ENCODE peak calls at places on chromosomes 6 and 20, in ten cellular contexts. S is HFFc6; B is astrocyte; H is glutamatergic neuron; L is CD8-positive, alpha-beta T cell; K is mesothelial cell of epicardium; T is mucosa of descending colon; N is natural killer cell; C is GM20000; V is WTC11. W is an unnamed sample.

GRCh38 chr20:54070187-54070987 is at the start of gene BCAS1:
- DNase-seq in K (no peak), V (no peak), T (peak), H (no peak), C (no peak), L (no peak), N (no peak), B (no peak), S (no peak), W (no peak)

GRCh38 chr20:5364136-5364821 is 47.5 kb upstream of the PROKR2 start:
- DNase-seq in K (no peak), H (no peak), B (no peak), C (no peak), L (no peak), S (no peak), T (no peak), N (no peak), V (no peak), W (no peak)

GRCh38 chr6:17869010-17869752 is 118.3 kb downstream of the KIF13A start:
- DNase-seq in L (no peak), V (no peak), K (no peak), S (peak), B (peak), C (no peak), N (no peak), H (no peak), T (no peak), W (no peak)

GRCh38 chr20:47357296-47358051 is 975 bp upstream of the ZMYND8 start:
- DNase-seq in H (peak), L (peak), S (peak), V (peak), N (peak), C (peak), B (peak), T (peak), K (peak), W (no peak)

GRCh38 chr20:6034134-6034969 is 19.5 kb downstream of the LRRN4 start:
- DNase-seq in L (no peak), S (no peak), B (peak), V (no peak), N (no peak), T (no peak), H (no peak), K (no peak), C (no peak), W (no peak)

GRCh38 chr20:45934046-45934586 is 367 bp upstream of the PCIF1 start:
- DNase-seq in L (peak), B (peak), K (no peak), C (peak), T (no peak), N (no peak), S (no peak), V (peak), H (peak), W (no peak)

GRCh38 chr6:163808231-163808630 is 393.7 kb downstream of the QKI start:
- DNase-seq in H (no peak), N (no peak), C (no peak), K (no peak), T (no peak), L (no peak), S (no peak), B (no peak), V (no peak), W (no peak)

GRCh38 chr6:87907521-87907920 is 140.1 kb upstream of the SPACA1 start:
- DNase-seq in K (no peak), B (peak), V (no peak), L (no peak), N (no peak), C (no peak), S (peak), T (no peak), H (no peak), W (no peak)

GRCh38 chr6:170221052-170221752 is 69.7 kb downstream of the DLL1 start:
- DNase-seq in V (no peak), C (no peak), H (no peak), T (no peak), S (no peak), L (no peak), B (no peak), N (peak), K (peak), W (no peak)

GRCh38 chr6:43274916-43275597 is 23.0 kb upstream of the SLC22A7 start:
- DNase-seq in C (peak), N (no peak), B (no peak), L (no peak), K (no peak), S (no peak), H (no peak), V (no peak), T (peak), W (no peak)

GRCh38 chr6:149234051-149234962 is 83.2 kb upstream of the TAB2 start:
- DNase-seq in V (no peak), T (no peak), S (peak), K (no peak), L (no peak), N (no peak), H (no peak), B (peak), C (no peak), W (no peak)

GRCh38 chr6:5003604-5004372 is at the start of gene RPP40:
- DNase-seq in K (peak), C (peak), H (peak), V (peak), S (peak), L (peak), N (peak), B (peak), T (peak), W (peak)

GRCh38 chr20:19992996-19993908 is 23.9 kb upstream of the NAA20 start:
- DNase-seq in L (no peak), H (no peak), C (no peak), B (peak), K (peak), N (no peak), T (no peak), V (peak), S (peak), W (no peak)

GRCh38 chr6:9502991-9503761 is 911.7 kb downstream of the TFAP2A start:
- DNase-seq in K (no peak), L (no peak), B (peak), V (no peak), T (no peak), N (no peak), H (no peak), C (no peak), S (peak), W (no peak)

GRCh38 chr6:117601811-117602150 is 530 bp downstream of the GOPC start:
- DNase-seq in S (no peak), V (no peak), L (no peak), N (no peak), K (no peak), C (no peak), H (no peak), T (peak), B (no peak), W (no peak)

GRCh38 chr20:50425076-50425475 is 85.1 kb upstream of the PTPN1 start:
- DNase-seq in S (no peak), L (no peak), H (peak), N (no peak), V (no peak), K (no peak), C (no peak), T (no peak), B (no peak), W (no peak)

GRCh38 chr6:112286010-112286409 is 31.6 kb upstream of the LAMA4 start:
- DNase-seq in B (no peak), V (no peak), H (no peak), C (peak), K (no peak), T (peak), S (no peak), L (peak), N (peak), W (no peak)

GRCh38 chr20:3766832-3767433 is 620 bp downstream of the ADISSP start:
- DNase-seq in K (no peak), B (no peak), H (no peak), C (no peak), S (no peak), L (no peak), T (no peak), N (no peak), V (no peak), W (no peak)

GRCh38 chr20:49228676-49229075 is 9.5 kb downstream of the DDX27 start:
- DNase-seq in C (no peak), B (no peak), K (no peak), H (no peak), S (no peak), N (no peak), V (no peak), T (no peak), L (no peak), W (peak)

GRCh38 chr20:63315240-63315981 is 22.4 kb downstream of the COL20A1 start:
- DNase-seq in N (no peak), T (no peak), C (no peak), B (no peak), K (no peak), V (no peak), S (no peak), H (peak), L (no peak), W (peak)

GRCh38 chr6:40695114-40695513 is 108.0 kb upstream of the LRFN2 start:
- DNase-seq in K (no peak), N (no peak), L (no peak), S (no peak), H (no peak), C (no peak), B (no peak), T (no peak), V (peak), W (no peak)

GRCh38 chr6:36631326-36632046 is 37.3 kb downstream of the SRSF3 start:
- DNase-seq in C (no peak), H (no peak), T (no peak), B (no peak), V (no peak), N (no peak), K (no peak), L (no peak), S (no peak), W (peak)

GRCh38 chr6:136209496-136209895 is 40.6 kb downstream of the MTFR2 start:
- DNase-seq in K (no peak), N (no peak), B (no peak), V (no peak), L (no peak), C (no peak), H (no peak), T (no peak), S (no peak), W (no peak)

GRCh38 chr20:45993197-45993951 is 15.3 kb upstream of the MMP9 start:
- DNase-seq in S (peak), N (no peak), T (no peak), C (no peak), H (no peak), B (no peak), L (no peak), K (no peak), V (no peak), W (peak)

GRCh38 chr6:74598473-74599393 is 607.1 kb downstream of the COL12A1 start:
- DNase-seq in T (no peak), C (peak), L (no peak), S (peak), N (no peak), V (no peak), K (no peak), H (no peak), B (peak), W (no peak)

GRCh38 chr20:63775096-63775978 is 35.8 kb downstream of the SLC2A4RG start:
- DNase-seq in V (peak), K (peak), L (no peak), S (no peak), T (peak), N (no peak), C (no peak), H (peak), B (peak), W (no peak)

GRCh38 chr6:116088946-116089345 is 11.7 kb upstream of the NT5DC1 start:
- DNase-seq in N (no peak), T (no peak), C (no peak), K (no peak), S (no peak), L (no peak), H (no peak), B (peak), V (no peak), W (no peak)

GRCh38 chr6:11317885-11318771 is 85.7 kb upstream of the NEDD9 start:
- DNase-seq in K (no peak), V (no peak), C (peak), B (peak), H (no peak), T (peak), L (peak), N (peak), S (peak), W (no peak)

GRCh38 chr6:73803562-73804221 is 107.7 kb downstream of the CD109 start:
- DNase-seq in L (no peak), H (peak), V (peak), N (no peak), T (peak), B (peak), K (no peak), S (peak), C (no peak), W (no peak)

GRCh38 chr20:25486377-25486776 is 78.9 kb downstream of the GINS1 start:
- DNase-seq in N (no peak), V (no peak), L (no peak), T (no peak), B (no peak), S (no peak), H (peak), K (no peak), C (no peak), W (no peak)
- TF ChIP-seq CTCF in N (no peak), V (no peak), L (no peak), T (no peak), B (no peak), S (no peak), H (no peak), K (no peak), C (no peak), W (no peak)

DNA sequence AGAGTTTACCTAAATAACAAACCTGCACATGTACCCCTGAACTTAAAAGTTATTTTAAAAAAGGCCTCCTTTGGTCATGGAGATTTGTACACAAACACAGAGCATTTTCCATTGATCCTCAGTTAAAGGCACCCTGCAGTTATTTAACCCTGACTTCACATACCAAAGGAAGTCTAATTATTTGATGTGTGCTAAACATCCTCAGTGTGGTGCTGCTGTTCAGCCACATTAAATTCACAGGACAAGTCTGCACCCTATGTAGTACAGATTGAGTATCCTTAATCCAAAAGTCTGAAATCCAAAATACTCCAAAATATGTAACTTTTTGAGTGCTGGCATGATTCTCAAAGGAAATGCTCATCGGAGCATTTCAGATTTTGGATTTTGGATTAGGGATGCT is 21.4 kb downstream of the KCNQ5 start:
- DNase-seq in K (no peak), N (no peak), B (no peak), C (no peak), V (no peak), L (no peak), S (no peak), H (no peak), T (no peak), W (no peak)
- TF ChIP-seq CTCF in K (no peak), N (no peak), B (no peak), C (peak), V (no peak), L (no peak), S (peak), H (no peak), T (no peak), W (peak)

GRCh38 chr20:62121776-62122658 is at the start of gene LSM14B:
- DNase-seq in N (peak), V (peak), S (peak), B (peak), H (peak), L (peak), T (peak), K (peak), C (peak), W (no peak)
- TF ChIP-seq CTCF in N (no peak), V (no peak), S (peak), B (no peak), H (no peak), L (no peak), T (no peak), K (no peak), C (no peak), W (peak)

DNA sequence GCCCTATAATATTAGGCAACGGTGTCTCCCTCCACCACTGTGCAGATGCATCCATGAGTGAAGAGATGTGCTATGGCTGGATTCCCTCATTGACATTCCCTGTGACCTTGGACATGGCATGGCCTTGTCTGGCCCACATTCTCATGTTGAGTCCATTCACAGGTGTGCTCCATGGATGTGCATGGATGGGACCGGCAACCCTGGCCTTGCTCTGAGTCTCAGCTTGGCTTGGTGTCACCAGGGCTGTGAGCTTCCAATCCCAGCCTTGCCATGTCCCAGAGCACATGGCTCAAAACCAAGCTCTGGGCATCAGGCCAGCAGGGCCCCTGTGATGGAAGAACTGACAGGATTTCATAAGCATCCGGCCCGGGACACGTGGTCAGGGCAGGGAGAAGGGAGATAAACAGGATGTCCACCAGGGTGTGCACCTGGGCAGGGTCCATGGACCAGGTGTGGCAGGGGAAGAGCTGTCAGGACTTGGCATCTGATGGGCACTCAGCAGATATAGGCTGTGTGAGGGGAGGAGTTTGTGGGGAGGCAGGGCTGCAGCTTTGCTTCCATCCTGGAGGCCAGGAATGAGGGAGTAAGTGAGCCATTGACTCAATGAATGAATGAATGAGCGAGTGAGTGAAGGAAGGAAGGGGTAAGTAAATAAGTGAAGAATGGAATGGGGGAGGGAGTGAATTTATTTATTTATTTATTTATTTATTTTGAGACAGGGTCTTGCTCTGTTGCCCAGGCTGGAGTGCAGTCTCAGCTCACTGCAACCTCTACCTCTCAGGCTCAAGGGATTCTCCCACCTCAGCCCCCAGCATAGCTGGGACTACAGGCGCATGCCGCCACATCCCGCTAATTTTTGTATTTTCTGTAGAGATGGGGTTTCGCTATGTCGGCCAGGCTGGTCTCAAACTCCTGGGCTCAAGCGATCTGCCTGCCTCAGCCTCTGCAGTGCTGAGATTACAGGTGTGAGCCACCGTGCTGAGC is 15.7 kb downstream of the NRSN2 start:
- DNase-seq in H (no peak), N (no peak), V (peak), C (peak), S (peak), B (no peak), K (peak), L (no peak), T (peak), W (no peak)
- TF ChIP-seq CTCF in H (no peak), N (no peak), V (peak), C (no peak), S (peak), B (no peak), K (peak), L (no peak), T (peak), W (peak)

GRCh38 chr20:37469531-37469930 is 51.5 kb upstream of the NNAT start:
- DNase-seq in T (no peak), K (no peak), N (no peak), C (no peak), B (no peak), V (no peak), H (no peak), L (no peak), S (no peak), W (no peak)
- TF ChIP-seq CTCF in T (no peak), K (no peak), N (no peak), C (no peak), B (no peak), V (no peak), H (no peak), L (no peak), S (no peak), W (no peak)

W was measured in chondrocyte.